ENCODE peak calls at places on chromosome 10, in seven cellular contexts. Z is activated naive CD4-positive, alpha-beta T cell treated with Interleukin-2 at 50 U/mL for 16 hours; G is Calu3; B is WTC11; T is GM20000; O is stomach; L is hepatic stellate cell. Y is an unnamed sample.

GRCh38 chr10:22761569-22762220 is 47.3 kb upstream of the PIP4K2A start:
- DNase-seq in L (no peak), O (no peak), T (no peak), Z (no peak), B (no peak), G (no peak), Y (no peak)

GRCh38 chr10:110413903-110414562 is 83.7 kb upstream of the DUSP5 start:
- DNase-seq in L (no peak), O (no peak), T (no peak), G (no peak), B (no peak), Z (no peak), Y (no peak)

GRCh38 chr10:31650010-31650409 is 278.6 kb downstream of the ARHGAP12 start:
- DNase-seq in B (no peak), L (peak), G (peak), T (no peak), Z (no peak), O (no peak), Y (no peak)

GRCh38 chr10:123807444-123808035 is 84.1 kb downstream of the CPXM2 start:
- DNase-seq in Z (no peak), T (no peak), L (no peak), G (no peak), B (no peak), O (no peak), Y (no peak)

GRCh38 chr10:122323941-122324675 is 50.4 kb upstream of the PLEKHA1 start:
- DNase-seq in T (no peak), G (no peak), L (no peak), B (no peak), O (no peak), Z (no peak), Y (no peak)

GRCh38 chr10:3162533-3162932 is 10.0 kb downstream of the PITRM1 start:
- DNase-seq in O (no peak), Z (no peak), G (no peak), T (no peak), B (peak), L (no peak), Y (no peak)

GRCh38 chr10:6416892-6417512 is 163.1 kb downstream of the PRKCQ start:
- DNase-seq in L (peak), T (peak), G (peak), B (no peak), O (no peak), Z (no peak), Y (no peak)

GRCh38 chr10:71774916-71775702 is 1.8 kb upstream of the VSIR start:
- DNase-seq in L (no peak), G (no peak), T (no peak), Z (no peak), B (no peak), O (peak), Y (no peak)

GRCh38 chr10:113572520-113573290 is 19.9 kb downstream of the HABP2 start:
- DNase-seq in O (no peak), T (no peak), B (no peak), Z (no peak), G (no peak), L (no peak), Y (no peak)

GRCh38 chr10:100683004-100683403 is 62.4 kb upstream of the PAX2 start:
- DNase-seq in Z (no peak), T (no peak), G (no peak), B (no peak), L (no peak), O (no peak), Y (no peak)

GRCh38 chr10:89837173-89838001 is 136.0 kb downstream of the KIF20B start:
- DNase-seq in L (peak), B (peak), G (peak), Z (peak), T (peak), O (peak), Y (peak)

GRCh38 chr10:27568196-27569175 is 64.4 kb downstream of the RAB18 start:
- DNase-seq in B (no peak), T (no peak), O (no peak), G (no peak), L (no peak), Z (no peak), Y (no peak)

GRCh38 chr10:4384254-4384653 is 441.8 kb upstream of the AKR1E2 start:
- DNase-seq in T (no peak), O (no peak), G (no peak), Z (no peak), B (no peak), L (no peak), Y (no peak)

GRCh38 chr10:26534384-26534783 is 96.2 kb downstream of the APBB1IP start:
- DNase-seq in T (no peak), G (no peak), O (no peak), L (no peak), B (peak), Z (no peak), Y (no peak)

GRCh38 chr10:71429929-71430328 is 33.2 kb downstream of the CDH23 start:
- DNase-seq in B (peak), Z (no peak), O (no peak), G (no peak), L (no peak), T (no peak), Y (no peak)

GRCh38 chr10:71040326-71040725 is 152.0 kb upstream of the PCBD1 start:
- DNase-seq in Z (no peak), L (no peak), T (no peak), O (no peak), B (no peak), G (no peak), Y (peak)

GRCh38 chr10:75276029-75276872 is 40.5 kb upstream of the COMTD1 start:
- DNase-seq in O (peak), B (peak), Z (no peak), L (no peak), T (no peak), G (peak), Y (peak)

GRCh38 chr10:122375761-122376160 is 1.3 kb downstream of the PLEKHA1 start:
- DNase-seq in O (no peak), B (no peak), L (no peak), Z (no peak), G (no peak), T (peak), Y (no peak)

GRCh38 chr10:116833986-116834760 is 15.1 kb upstream of the ENO4 start:
- DNase-seq in L (no peak), O (no peak), G (no peak), B (peak), T (no peak), Z (no peak), Y (no peak)

GRCh38 chr10:132708441-132708840 is 77.5 kb downstream of the NKX6-2 start:
- DNase-seq in O (no peak), G (no peak), B (no peak), Z (no peak), L (no peak), T (no peak), Y (peak)

GRCh38 chr10:69123306-69123746 is 652 bp upstream of the VPS26A start:
- DNase-seq in O (peak), B (peak), T (no peak), L (peak), Z (no peak), G (no peak), Y (no peak)

GRCh38 chr10:95663496-95663895 is 7.0 kb upstream of the ALDH18A1 start:
- DNase-seq in O (no peak), G (no peak), B (no peak), L (no peak), Z (no peak), T (no peak), Y (no peak)

GRCh38 chr10:87935290-87936141 is 72.1 kb downstream of the PTEN start:
- DNase-seq in T (no peak), G (no peak), B (no peak), Z (no peak), O (no peak), L (no peak), Y (no peak)

GRCh38 chr10:78199759-78200158 is 166.1 kb downstream of the RPS24 start:
- DNase-seq in Z (no peak), L (no peak), O (no peak), T (no peak), G (no peak), B (no peak), Y (no peak)

GRCh38 chr10:122051609-122052385 is 62.8 kb downstream of the TACC2 start:
- DNase-seq in Z (no peak), O (peak), B (peak), L (peak), G (peak), T (no peak), Y (no peak)

GRCh38 chr10:88702848-88703597 is 3.0 kb upstream of the LIPK start:
- DNase-seq in T (no peak), O (peak), Z (no peak), B (peak), G (peak), L (no peak), Y (no peak)

GRCh38 chr10:79316671-79317431 is 30.4 kb upstream of the PPIF start:
- DNase-seq in L (peak), O (no peak), G (no peak), Z (peak), T (peak), B (no peak), Y (no peak)

GRCh38 chr10:77310288-77310687 is 327.3 kb downstream of the KCNMA1 start:
- DNase-seq in O (no peak), T (no peak), B (no peak), G (no peak), Z (no peak), L (no peak), Y (no peak)

GRCh38 chr10:21675157-21675796 is 141.2 kb downstream of the MLLT10 start:
- DNase-seq in T (peak), L (peak), G (peak), B (peak), O (no peak), Z (peak), Y (peak)